ENCODE peak calls at places on chromosomes 12 and 14, in five cellular contexts. V is neuronal stem cell, L is IMR-90, P is mesendoderm, Y is mesenchymal stem cell. R is an unnamed sample.

GRCh38 chr12:108518101-108518715 is 3.1 kb downstream of the FICD start:
- DNase-seq in V (no peak), L (no peak), P (no peak), Y (no peak), R (no peak)

GRCh38 chr12:111046896-111047295 is 126.5 kb upstream of the MYL2 start:
- DNase-seq in V (no peak), L (no peak), P (peak), Y (no peak), R (peak)

GRCh38 chr12:3055712-3056467 is 21.3 kb upstream of the TSPAN9 start:
- DNase-seq in V (no peak), L (no peak), P (peak), Y (no peak), R (peak)

GRCh38 chr14:94439453-94440057 is 13.0 kb downstream of the SERPINA11 start:
- DNase-seq in V (no peak), L (no peak), P (no peak), Y (no peak), R (no peak)

GRCh38 chr14:85188836-85189235 is 341.1 kb upstream of the FLRT2 start:
- DNase-seq in V (no peak), L (no peak), P (no peak), Y (no peak), R (no peak)

GRCh38 chr12:38102197-38102596 is 214.4 kb upstream of the ALG10B start:
- DNase-seq in V (no peak), L (no peak), P (no peak), Y (no peak), R (no peak)

GRCh38 chr14:95163132-95163531 is 5.8 kb upstream of the DICER1 start:
- DNase-seq in V (no peak), L (no peak), P (no peak), Y (no peak), R (no peak)

GRCh38 chr14:26286806-26287205 is 311.0 kb downstream of the NOVA1 start:
- DNase-seq in V (no peak), L (peak), P (no peak), Y (peak), R (no peak)

GRCh38 chr14:103527408-103528157 is 1.4 kb upstream of the TRMT61A start:
- DNase-seq in V (no peak), L (no peak), P (no peak), Y (peak), R (no peak)

DNA sequence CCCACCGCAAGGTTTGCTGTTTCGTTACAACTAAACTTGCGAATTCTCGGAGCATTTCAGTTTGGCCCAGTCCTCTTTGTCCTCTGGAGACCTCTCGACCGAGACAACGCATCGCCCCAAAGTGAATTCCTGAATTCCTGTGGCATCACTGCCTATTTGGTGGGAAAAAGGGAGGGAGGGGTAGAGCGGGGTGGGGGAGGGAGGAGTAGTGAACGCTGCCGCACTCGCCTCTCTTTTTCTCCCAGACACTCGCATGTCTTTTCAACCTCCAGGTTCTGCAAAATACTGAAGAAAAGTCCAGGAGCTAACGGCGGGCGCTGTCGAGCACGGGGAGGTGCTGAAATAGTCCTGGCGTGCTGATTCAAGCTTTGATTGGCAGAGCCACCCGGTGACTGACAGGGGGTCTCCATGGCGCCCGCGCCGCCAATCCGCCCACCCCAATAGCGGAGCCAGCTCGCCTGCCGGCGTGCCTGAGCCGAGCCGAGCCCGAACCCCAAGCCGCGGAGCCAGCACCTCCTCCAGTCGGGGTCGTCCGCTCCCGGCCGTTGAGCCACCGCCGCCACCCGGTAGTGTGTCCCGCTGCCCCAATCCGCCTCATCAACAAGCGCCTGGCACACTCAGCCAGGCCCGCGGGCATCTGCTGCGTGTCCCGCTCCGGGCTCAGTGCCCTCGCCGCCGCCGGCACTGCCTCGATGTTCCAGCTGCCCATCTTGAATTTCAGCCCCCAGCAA is at the start of gene SIX6:
- DNase-seq in V (peak), L (peak), P (peak), Y (no peak), R (peak)
- H4K8ac ChIP-seq in V (no peak), L (no peak), P (no peak), Y (no peak), R (no peak)

DNA sequence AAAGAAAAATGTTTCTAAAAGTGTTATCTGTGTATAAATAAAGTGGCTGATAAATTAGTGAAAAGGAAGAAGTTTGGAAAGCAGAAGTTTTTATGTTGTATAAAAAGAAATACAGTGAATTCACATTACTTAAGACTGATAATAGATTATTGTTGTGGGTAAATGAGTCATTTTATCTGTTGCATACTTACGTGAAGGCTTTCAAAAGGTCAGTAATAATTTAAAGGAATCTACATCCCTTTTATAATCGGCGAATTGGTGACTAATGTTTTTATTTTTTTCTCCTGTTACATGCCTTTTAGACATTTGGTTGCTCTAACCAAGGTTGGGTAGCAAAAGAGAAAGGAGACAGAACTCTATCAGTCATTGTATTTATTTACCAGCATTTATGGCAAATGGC is 155.9 kb downstream of the SLC41A2 start:
- DNase-seq in V (no peak), L (no peak), P (no peak), Y (no peak), R (no peak)
- H4K8ac ChIP-seq in V (no peak), L (no peak), P (no peak), Y (no peak), R (no peak)

GRCh38 chr14:104926619-104927431 is 2.1 kb downstream of the PLD4 start:
- DNase-seq in V (no peak), L (no peak), P (no peak), Y (no peak), R (no peak)
- H4K8ac ChIP-seq in V (no peak), L (no peak), P (no peak), Y (no peak), R (no peak)

GRCh38 chr12:132558861-132559623 is 51.3 kb downstream of the LRCOL1 start:
- DNase-seq in V (no peak), L (no peak), P (no peak), Y (no peak), R (no peak)

GRCh38 chr12:132560831-132561783 is 49.3 kb downstream of the LRCOL1 start:
- DNase-seq in V (peak), L (peak), P (peak), Y (peak), R (peak)

GRCh38 chr12:132560421-132560830 is 50.0 kb downstream of the LRCOL1 start:
- DNase-seq in V (no peak), L (no peak), P (peak), Y (no peak), R (no peak)

GRCh38 chr12:132557969-132558856 is 52.2 kb downstream of the LRCOL1 start:
- DNase-seq in V (no peak), L (no peak), P (peak), Y (no peak), R (no peak)

DNA sequence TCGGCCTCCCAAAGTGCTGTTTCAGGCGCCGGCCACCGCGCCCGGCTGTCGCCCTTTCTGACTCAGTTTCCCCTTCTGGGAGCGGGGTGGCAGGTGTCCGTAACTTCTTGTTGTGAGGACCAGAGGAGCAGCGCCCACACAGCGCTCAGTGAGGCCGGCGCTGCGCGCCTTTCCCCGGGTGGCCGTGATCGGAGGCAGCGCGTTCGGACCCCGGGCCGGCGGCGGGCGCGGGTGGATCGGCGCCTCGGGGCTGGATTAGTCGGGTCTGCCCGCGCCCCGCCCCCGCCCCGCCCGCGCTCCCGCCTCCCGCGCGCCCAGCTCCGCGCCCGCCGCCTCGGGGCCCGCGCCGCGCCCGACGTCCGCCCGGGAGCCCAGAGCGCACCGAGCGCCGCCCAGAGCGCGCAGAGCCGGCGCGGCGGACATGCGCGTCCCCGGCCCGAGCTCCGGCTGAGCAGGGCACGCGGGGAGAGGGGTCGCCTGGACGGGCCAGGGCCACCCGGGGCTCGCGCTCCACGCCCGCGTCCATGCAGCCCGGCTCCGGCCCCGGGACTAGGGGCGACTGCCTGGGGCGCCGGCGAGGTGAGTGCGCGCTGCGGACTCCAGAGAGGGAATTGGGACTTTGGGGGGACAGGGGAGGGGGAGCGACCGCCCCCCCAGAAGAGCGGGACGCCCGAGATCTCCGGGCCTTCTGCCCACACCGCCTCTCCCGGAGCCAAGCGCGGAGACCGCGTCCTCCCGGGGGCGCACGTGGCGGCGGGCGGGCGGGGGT is 50.5 kb downstream of the LRCOL1 start:
- DNase-seq in V (no peak), L (peak), P (peak), Y (peak), R (peak)
- H4K8ac ChIP-seq in V (no peak), L (no peak), P (no peak), Y (peak), R (no peak)

GRCh38 chr12:49791156-49791555 is 37.1 kb downstream of the NCKAP5L start:
- DNase-seq in V (no peak), L (no peak), P (no peak), Y (no peak), R (no peak)
- H4K8ac ChIP-seq in V (no peak), L (no peak), P (no peak), Y (no peak), R (no peak)

DNA sequence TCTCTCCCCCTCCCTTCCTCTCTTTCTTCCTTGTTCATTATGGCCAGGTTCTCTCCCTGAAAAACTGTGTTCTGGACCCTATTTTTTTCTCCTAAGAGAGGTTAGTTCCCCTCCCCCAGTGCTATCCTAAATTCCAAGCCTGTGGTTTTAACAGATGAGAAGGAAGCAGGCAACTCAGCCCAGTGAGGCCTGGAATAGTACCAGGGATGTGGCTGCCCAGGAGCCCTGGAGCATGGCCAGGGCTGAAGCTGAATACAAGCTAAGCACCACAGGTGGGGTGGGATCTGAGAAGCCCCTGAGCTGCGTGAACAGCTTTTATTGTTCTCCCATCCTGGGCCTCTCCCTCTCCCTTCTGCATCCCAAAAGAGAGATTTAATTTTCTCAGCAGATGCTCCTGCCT is 1581.3 kb upstream of the TMEM132C start:
- DNase-seq in V (no peak), L (no peak), P (no peak), Y (no peak), R (no peak)
- H4K8ac ChIP-seq in V (no peak), L (no peak), P (no peak), Y (no peak), R (no peak)

GRCh38 chr12:31339831-31340622 is 14.1 kb upstream of the SINHCAF start:
- DNase-seq in V (no peak), L (no peak), P (peak), Y (no peak), R (peak)
- H4K8ac ChIP-seq in V (no peak), L (no peak), P (no peak), Y (no peak), R (no peak)

GRCh38 chr12:23927907-23928306 is 21.6 kb downstream of the SOX5 start:
- DNase-seq in V (no peak), L (no peak), P (peak), Y (no peak), R (no peak)
- H4K8ac ChIP-seq in V (no peak), L (no peak), P (no peak), Y (no peak), R (no peak)